ENCODE peak calls at places on chromosomes 5 and 9, in six cellular contexts. One of them, this sample, is unnamed. For H3K4me1, the result is how much of the 10 kb centered on the place peaks cover.

GRCh38 chr5:134550271-134551214 is 25.1 kb downstream of the JADE2 start:
- DNase-seq in aorta: no peak
- DNase-seq in OCI-LY7: no peak
- DNase-seq in heart right ventricle: no peak
- DNase-seq in pancreas: peak
- DNase-seq in Panc1: no peak
- DNase-seq in this sample: no peak

GRCh38 chr5:148808864-148809642 is 17.4 kb upstream of the ADRB2 start:
- DNase-seq in aorta: peak
- DNase-seq in OCI-LY7: peak
- DNase-seq in heart right ventricle: no peak
- DNase-seq in pancreas: no peak
- DNase-seq in Panc1: no peak
- DNase-seq in this sample: peak

GRCh38 chr5:128881609-128882008 is 83.7 kb upstream of the SLC27A6 start:
- DNase-seq in aorta: no peak
- DNase-seq in OCI-LY7: no peak
- DNase-seq in heart right ventricle: no peak
- DNase-seq in pancreas: no peak
- DNase-seq in Panc1: no peak
- DNase-seq in this sample: no peak

GRCh38 chr9:94645901-94646300 is 6.6 kb upstream of the FBP1 start:
- DNase-seq in aorta: no peak
- DNase-seq in OCI-LY7: no peak
- DNase-seq in heart right ventricle: no peak
- DNase-seq in pancreas: no peak
- DNase-seq in Panc1: no peak
- DNase-seq in this sample: no peak

GRCh38 chr9:133471551-133472276 is 7.2 kb downstream of the SLC2A6 start:
- DNase-seq in aorta: no peak
- DNase-seq in OCI-LY7: no peak
- DNase-seq in heart right ventricle: no peak
- DNase-seq in pancreas: peak
- DNase-seq in Panc1: no peak
- DNase-seq in this sample: no peak

GRCh38 chr5:134226441-134227192 is 744 bp upstream of the PPP2CA start:
- DNase-seq in aorta: no peak
- DNase-seq in OCI-LY7: no peak
- DNase-seq in heart right ventricle: no peak
- DNase-seq in pancreas: no peak
- DNase-seq in Panc1: no peak
- DNase-seq in this sample: peak

GRCh38 chr9:99463144-99463543 is 241.1 kb downstream of the SEC61B start:
- DNase-seq in aorta: no peak
- DNase-seq in OCI-LY7: no peak
- DNase-seq in heart right ventricle: no peak
- DNase-seq in pancreas: no peak
- DNase-seq in Panc1: no peak
- DNase-seq in this sample: no peak

GRCh38 chr5:173454764-173455598 is 126.8 kb upstream of the STC2 start:
- DNase-seq in aorta: peak
- DNase-seq in OCI-LY7: no peak
- DNase-seq in heart right ventricle: no peak
- DNase-seq in pancreas: no peak
- DNase-seq in Panc1: peak
- DNase-seq in this sample: no peak

GRCh38 chr5:153860482-153860881 is 178.2 kb downstream of the FAM114A2 start:
- DNase-seq in aorta: no peak
- DNase-seq in OCI-LY7: no peak
- DNase-seq in heart right ventricle: no peak
- DNase-seq in pancreas: no peak
- DNase-seq in Panc1: no peak
- DNase-seq in this sample: no peak

GRCh38 chr5:11104543-11105151 is 343.6 kb upstream of the DAP start:
- DNase-seq in aorta: no peak
- DNase-seq in OCI-LY7: no peak
- DNase-seq in heart right ventricle: no peak
- DNase-seq in pancreas: no peak
- DNase-seq in Panc1: no peak
- DNase-seq in this sample: no peak

GRCh38 chr9:120750421-120750820 is 36.2 kb upstream of the MEGF9 start:
- DNase-seq in aorta: no peak
- DNase-seq in OCI-LY7: no peak
- DNase-seq in heart right ventricle: no peak
- DNase-seq in pancreas: no peak
- DNase-seq in Panc1: no peak
- DNase-seq in this sample: no peak

GRCh38 chr9:90540734-90541133 is 101.9 kb downstream of the DIRAS2 start:
- DNase-seq in aorta: no peak
- DNase-seq in OCI-LY7: no peak
- DNase-seq in heart right ventricle: no peak
- DNase-seq in pancreas: no peak
- DNase-seq in Panc1: no peak
- DNase-seq in this sample: no peak

GRCh38 chr9:89278997-89279739 is 31.8 kb upstream of the CKS2 start:
- DNase-seq in aorta: no peak
- DNase-seq in OCI-LY7: peak
- DNase-seq in heart right ventricle: no peak
- DNase-seq in pancreas: no peak
- DNase-seq in Panc1: peak
- DNase-seq in this sample: peak

GRCh38 chr9:90773593-90773992 is 28.0 kb upstream of the SYK start:
- DNase-seq in aorta: no peak
- DNase-seq in OCI-LY7: peak
- DNase-seq in heart right ventricle: no peak
- DNase-seq in pancreas: no peak
- DNase-seq in Panc1: no peak
- DNase-seq in this sample: no peak

GRCh38 chr9:80062581-80062980 is 490.8 kb downstream of the TLE4 start:
- DNase-seq in aorta: no peak
- DNase-seq in OCI-LY7: no peak
- DNase-seq in heart right ventricle: no peak
- DNase-seq in pancreas: no peak
- DNase-seq in Panc1: no peak
- DNase-seq in this sample: no peak

GRCh38 chr9:92558612-92559374 is 23.0 kb upstream of the ECM2 start:
- DNase-seq in aorta: no peak
- DNase-seq in OCI-LY7: no peak
- DNase-seq in heart right ventricle: peak
- DNase-seq in pancreas: no peak
- DNase-seq in Panc1: no peak
- DNase-seq in this sample: no peak

DNA sequence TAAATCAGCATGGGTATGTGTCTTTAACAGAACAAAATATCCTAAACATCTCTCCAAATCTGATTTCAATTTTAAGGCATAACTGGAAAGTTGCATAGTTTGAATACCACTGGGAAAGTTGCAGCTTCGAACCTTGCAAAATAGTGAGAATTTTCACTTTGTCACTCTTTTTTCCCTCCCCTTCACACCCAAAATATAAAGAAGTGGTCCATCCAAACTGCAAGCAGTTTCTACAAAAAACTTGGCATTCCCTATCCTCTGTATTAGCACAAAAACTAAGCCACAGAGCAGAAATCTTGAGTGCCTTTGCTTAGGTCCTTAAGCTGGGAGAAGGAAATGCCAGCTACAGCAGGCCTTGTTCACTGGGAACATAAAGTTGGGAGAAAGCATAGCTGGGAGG is 400.4 kb downstream of the EBF1 start:
- DNase-seq in aorta: no peak
- DNase-seq in OCI-LY7: no peak
- DNase-seq in heart right ventricle: no peak
- DNase-seq in pancreas: no peak
- DNase-seq in Panc1: no peak
- DNase-seq in this sample: no peak
- H3K27ac ChIP-seq in aorta: peak
- H3K27ac ChIP-seq in OCI-LY7: no peak
- H3K27ac ChIP-seq in heart right ventricle: peak
- H3K27ac ChIP-seq in pancreas: no peak
- H3K27ac ChIP-seq in Panc1: no peak
- H3K27ac ChIP-seq in this sample: no peak

DNA sequence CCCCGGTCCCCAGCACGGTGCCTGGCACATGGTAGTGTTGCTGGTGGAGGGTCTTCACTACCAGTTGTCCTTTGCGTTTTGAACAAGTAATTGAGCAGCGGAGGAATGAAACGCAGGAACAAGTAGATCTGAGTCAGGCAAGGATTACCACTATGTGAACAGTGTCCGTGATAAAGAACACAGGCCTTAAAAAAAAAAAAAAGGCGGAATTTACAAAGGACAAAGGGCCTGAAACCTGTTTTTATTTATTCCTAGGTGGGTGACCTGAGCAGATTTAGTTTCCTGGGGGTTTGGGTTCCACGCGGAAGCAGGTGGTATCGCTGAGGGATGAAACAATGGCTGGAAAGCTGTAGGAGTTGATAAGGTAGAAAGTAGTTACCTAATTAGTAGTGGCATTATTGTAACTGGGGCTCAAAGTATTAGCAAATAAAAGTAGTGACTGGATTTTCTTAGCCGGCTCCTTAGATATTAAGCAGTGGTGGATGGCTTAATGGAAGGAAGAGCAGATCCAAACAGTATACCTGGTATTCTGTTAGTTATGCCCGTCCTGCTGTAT is 1.1 kb downstream of the RUSC2 start:
- DNase-seq in aorta: no peak
- DNase-seq in OCI-LY7: no peak
- DNase-seq in heart right ventricle: no peak
- DNase-seq in pancreas: no peak
- DNase-seq in Panc1: no peak
- DNase-seq in this sample: no peak
- H3K4me3 ChIP-seq in aorta: peak
- H3K4me3 ChIP-seq in OCI-LY7: no peak
- H3K4me3 ChIP-seq in heart right ventricle: peak
- H3K4me3 ChIP-seq in pancreas: peak
- H3K4me3 ChIP-seq in Panc1: peak
- H3K4me3 ChIP-seq in this sample: no peak

GRCh38 chr9:13627071-13627470 is 347.6 kb upstream of the MPDZ start:
- DNase-seq in aorta: no peak
- DNase-seq in OCI-LY7: no peak
- DNase-seq in heart right ventricle: no peak
- DNase-seq in pancreas: no peak
- DNase-seq in Panc1: no peak
- DNase-seq in this sample: no peak

GRCh38 chr9:13626601-13627000 is 347.1 kb upstream of the MPDZ start:
- DNase-seq in aorta: no peak
- DNase-seq in OCI-LY7: no peak
- DNase-seq in heart right ventricle: no peak
- DNase-seq in pancreas: no peak
- DNase-seq in Panc1: no peak
- DNase-seq in this sample: no peak

GRCh38 chr9:13629067-13629466 is 349.6 kb upstream of the MPDZ start:
- DNase-seq in aorta: no peak
- DNase-seq in OCI-LY7: no peak
- DNase-seq in heart right ventricle: no peak
- DNase-seq in pancreas: no peak
- DNase-seq in Panc1: no peak
- DNase-seq in this sample: no peak

GRCh38 chr9:13627502-13627901 is 348.0 kb upstream of the MPDZ start:
- DNase-seq in aorta: no peak
- DNase-seq in OCI-LY7: no peak
- DNase-seq in heart right ventricle: no peak
- DNase-seq in pancreas: peak
- DNase-seq in Panc1: no peak
- DNase-seq in this sample: no peak

GRCh38 chr9:13628526-13628925 is 349.0 kb upstream of the MPDZ start:
- DNase-seq in aorta: no peak
- DNase-seq in OCI-LY7: no peak
- DNase-seq in heart right ventricle: no peak
- DNase-seq in pancreas: no peak
- DNase-seq in Panc1: no peak
- DNase-seq in this sample: no peak
- H3K4me1 ChIP-seq in aorta: under half
- H3K4me1 ChIP-seq in OCI-LY7: under half
- H3K4me1 ChIP-seq in heart right ventricle: under half
- H3K4me1 ChIP-seq in pancreas: under half
- H3K4me1 ChIP-seq in Panc1: under half
- H3K4me1 ChIP-seq in this sample: under half

DNA sequence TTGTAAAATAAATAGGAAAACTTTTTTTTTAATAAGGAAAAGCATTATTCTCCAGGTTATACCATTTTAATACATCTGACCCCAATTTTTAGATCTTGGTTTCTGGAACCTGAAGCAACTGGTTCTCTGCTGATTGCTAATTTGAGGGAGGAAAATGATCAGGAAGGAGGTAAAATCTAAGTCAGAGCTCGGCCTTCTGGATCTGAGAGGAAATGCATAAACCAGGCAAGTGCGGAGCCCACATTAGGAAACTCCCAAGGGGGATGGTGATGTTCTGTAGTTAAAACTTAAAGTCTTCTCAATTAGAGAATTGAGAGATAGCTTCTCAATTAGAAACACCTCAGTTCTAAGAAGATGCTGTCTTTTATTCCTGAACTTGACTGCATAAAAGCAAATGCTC is 113.5 kb downstream of the TSSK1B start:
- DNase-seq in aorta: no peak
- DNase-seq in OCI-LY7: no peak
- DNase-seq in heart right ventricle: no peak
- DNase-seq in pancreas: no peak
- DNase-seq in Panc1: no peak
- DNase-seq in this sample: no peak
- H3K27ac ChIP-seq in aorta: no peak
- H3K27ac ChIP-seq in OCI-LY7: no peak
- H3K27ac ChIP-seq in heart right ventricle: no peak
- H3K27ac ChIP-seq in pancreas: no peak
- H3K27ac ChIP-seq in Panc1: no peak
- H3K27ac ChIP-seq in this sample: no peak

GRCh38 chr9:35729101-35729500 is 2.9 kb downstream of the TLN1 start:
- DNase-seq in aorta: peak
- DNase-seq in OCI-LY7: no peak
- DNase-seq in heart right ventricle: no peak
- DNase-seq in pancreas: no peak
- DNase-seq in Panc1: no peak
- DNase-seq in this sample: no peak

GRCh38 chr9:35726876-35727438 is 5.0 kb downstream of the TLN1 start:
- DNase-seq in aorta: peak
- DNase-seq in OCI-LY7: peak
- DNase-seq in heart right ventricle: peak
- DNase-seq in pancreas: no peak
- DNase-seq in Panc1: no peak
- DNase-seq in this sample: peak

GRCh38 chr9:35728041-35728971 is 3.7 kb downstream of the TLN1 start:
- DNase-seq in aorta: peak
- DNase-seq in OCI-LY7: peak
- DNase-seq in heart right ventricle: peak
- DNase-seq in pancreas: no peak
- DNase-seq in Panc1: no peak
- DNase-seq in this sample: peak

GRCh38 chr9:35729700-35730485 is 2.1 kb downstream of the TLN1 start:
- DNase-seq in aorta: peak
- DNase-seq in OCI-LY7: peak
- DNase-seq in heart right ventricle: peak
- DNase-seq in pancreas: no peak
- DNase-seq in Panc1: no peak
- DNase-seq in this sample: no peak

DNA sequence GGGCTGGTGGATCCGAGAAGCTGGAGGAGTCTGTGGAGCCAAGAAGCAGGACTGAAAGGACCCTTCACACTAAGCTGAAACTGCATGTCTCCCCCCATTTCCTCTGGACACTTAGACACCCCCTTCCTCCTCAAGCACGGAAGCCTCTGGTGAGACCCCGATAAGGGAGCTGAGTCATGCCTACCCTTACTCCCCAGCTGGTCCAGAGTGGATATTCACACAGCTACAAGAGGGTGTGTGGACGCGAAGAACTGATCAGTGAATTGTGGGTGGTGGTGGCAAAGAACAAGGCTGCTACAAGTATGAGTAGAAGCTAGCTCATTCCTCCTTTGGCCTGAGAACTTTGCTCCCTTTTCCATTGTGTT is 4.3 kb downstream of the TLN1 start:
- DNase-seq in aorta: peak
- DNase-seq in OCI-LY7: no peak
- DNase-seq in heart right ventricle: no peak
- DNase-seq in pancreas: no peak
- DNase-seq in Panc1: no peak
- DNase-seq in this sample: no peak
- H3K4me3 ChIP-seq in aorta: peak
- H3K4me3 ChIP-seq in OCI-LY7: peak
- H3K4me3 ChIP-seq in heart right ventricle: peak
- H3K4me3 ChIP-seq in pancreas: no peak
- H3K4me3 ChIP-seq in Panc1: no peak
- H3K4me3 ChIP-seq in this sample: peak